ENCODE peak calls at places on chromosome 20, in seven cellular contexts. F is astrocyte of the cerebellum; Y is cardiac muscle cell; K is glutamatergic neuron; W is fibroblast of the aortic adventitia; X is CD4-positive, alpha-beta T cell; V is GM23338. H is an unnamed sample.

GRCh38 chr20:62708591-62709536 is at the start of gene NTSR1:
- DNase-seq in X (no peak), V (peak), Y (peak), F (no peak), W (peak), K (peak), H (peak)

GRCh38 chr20:52438326-52438963 is 246.9 kb upstream of the ZFP64 start:
- DNase-seq in K (no peak), W (no peak), X (no peak), F (no peak), Y (peak), V (peak), H (no peak)

GRCh38 chr20:53421343-53421742 is 172.3 kb downstream of the ZNF217 start:
- DNase-seq in K (no peak), F (no peak), Y (no peak), W (no peak), X (no peak), V (no peak), H (no peak)

GRCh38 chr20:63858393-63859165 is 2.7 kb upstream of the ABHD16B start:
- DNase-seq in V (peak), K (no peak), Y (peak), X (no peak), W (no peak), F (no peak), H (no peak)

GRCh38 chr20:2528671-2529070 is 7.7 kb upstream of the TMC2 start:
- DNase-seq in V (no peak), X (no peak), Y (no peak), K (no peak), W (no peak), F (no peak), H (no peak)

GRCh38 chr20:16308754-16309153 is 264.5 kb downstream of the KIF16B start:
- DNase-seq in X (no peak), W (no peak), K (no peak), F (no peak), Y (no peak), V (no peak), H (no peak)

GRCh38 chr20:21505810-21506530 is 7.9 kb downstream of the NKX2-2 start:
- DNase-seq in W (peak), F (no peak), X (peak), K (peak), Y (peak), V (peak), H (no peak)

GRCh38 chr20:19451591-19452295 is 239.3 kb downstream of the SLC24A3 start:
- DNase-seq in V (no peak), F (no peak), W (no peak), K (no peak), X (no peak), Y (peak), H (no peak)

GRCh38 chr20:12012241-12013222 is 94.8 kb downstream of the BTBD3 start:
- DNase-seq in W (peak), V (peak), X (no peak), Y (peak), F (peak), K (peak), H (peak)

GRCh38 chr20:62796699-62797491 is 622 bp downstream of the MRGBP start:
- DNase-seq in K (no peak), F (no peak), W (no peak), X (no peak), V (peak), Y (no peak), H (no peak)

GRCh38 chr20:41009960-41010359 is 18.7 kb upstream of the TOP1 start:
- DNase-seq in V (no peak), Y (no peak), W (peak), F (no peak), X (no peak), K (no peak), H (no peak)

GRCh38 chr20:33838035-33838864 is 27.1 kb downstream of the CHMP4B start:
- DNase-seq in K (no peak), F (no peak), V (no peak), W (no peak), Y (no peak), X (no peak), H (no peak)

GRCh38 chr20:21179796-21180195 is 53.9 kb downstream of the KIZ start:
- DNase-seq in K (no peak), X (no peak), Y (no peak), W (peak), V (no peak), F (no peak), H (no peak)

GRCh38 chr20:11529046-11529445 is 388.6 kb upstream of the BTBD3 start:
- DNase-seq in K (no peak), Y (no peak), W (no peak), F (no peak), X (no peak), V (no peak), H (no peak)

GRCh38 chr20:35699127-35699913 is at the start of the genes NFS1 and ROMO1:
- DNase-seq in X (peak), F (peak), W (peak), V (peak), Y (peak), K (peak), H (peak)
- TF ChIP-seq CTCF in X (peak), F (peak), W (peak), V (peak), Y (peak), K (no peak), H (peak)

DNA sequence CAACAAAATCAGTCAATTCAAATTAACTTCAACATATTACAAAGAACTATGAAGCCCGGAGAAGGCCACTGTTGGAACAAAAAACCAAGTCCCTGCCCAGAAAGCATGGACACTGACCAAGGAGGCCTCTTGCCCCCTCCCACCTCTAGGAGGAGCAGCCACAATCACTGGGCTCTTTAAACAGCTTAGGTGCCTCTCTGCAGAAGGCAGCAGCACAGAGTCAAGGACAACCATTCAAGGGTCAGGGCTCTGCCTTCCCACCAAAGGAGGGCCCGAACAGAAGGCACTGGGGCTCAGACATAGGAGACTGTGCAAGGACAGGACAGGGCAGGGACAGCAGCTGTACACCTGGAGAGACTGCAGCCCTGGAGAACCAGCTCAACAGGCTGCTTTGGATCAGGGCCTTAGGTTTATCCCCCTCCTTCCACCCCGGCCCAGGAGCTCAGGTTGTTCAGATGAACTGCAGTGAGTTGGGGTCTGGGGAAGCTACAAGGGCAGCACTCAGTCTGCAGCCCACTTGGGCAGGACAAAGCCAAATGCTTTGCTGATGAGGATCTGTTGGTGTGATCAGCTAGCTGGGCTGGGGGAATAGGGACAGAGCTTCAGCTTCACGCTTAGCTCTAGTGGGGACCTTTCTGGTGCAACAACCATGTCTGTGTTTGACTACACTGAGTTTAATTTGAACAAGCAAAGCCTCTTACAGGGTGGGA is 17.8 kb downstream of the TOMM34 start:
- DNase-seq in X (no peak), K (no peak), V (peak), F (no peak), Y (peak), W (no peak), H (no peak)
- TF ChIP-seq CTCF in X (no peak), K (no peak), V (peak), F (no peak), Y (no peak), W (no peak), H (no peak)

DNA sequence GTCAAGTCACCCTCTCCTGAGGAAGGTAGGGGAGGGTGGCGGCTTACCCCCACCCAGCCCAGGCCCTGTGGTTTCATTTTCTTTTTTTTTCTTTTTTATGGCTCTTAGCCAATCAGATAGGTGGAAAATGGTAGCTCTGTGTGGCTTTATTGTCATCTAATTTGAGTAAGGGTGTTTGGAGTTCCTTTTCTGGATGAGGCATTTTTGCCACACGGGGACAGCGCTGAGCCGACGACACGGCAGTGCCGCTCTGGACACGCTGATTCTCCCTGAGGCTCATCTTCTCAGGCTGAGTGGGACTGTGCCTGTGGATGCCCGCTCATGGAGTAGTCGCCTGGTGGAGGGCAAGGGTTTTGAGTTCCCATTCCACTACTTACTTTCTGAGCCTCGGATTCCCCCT is 37.6 kb upstream of the ANGPT4 start:
- DNase-seq in X (no peak), V (peak), F (no peak), W (no peak), K (peak), Y (peak), H (no peak)
- TF ChIP-seq CTCF in X (no peak), V (peak), F (peak), W (no peak), K (peak), Y (peak), H (peak)

DNA sequence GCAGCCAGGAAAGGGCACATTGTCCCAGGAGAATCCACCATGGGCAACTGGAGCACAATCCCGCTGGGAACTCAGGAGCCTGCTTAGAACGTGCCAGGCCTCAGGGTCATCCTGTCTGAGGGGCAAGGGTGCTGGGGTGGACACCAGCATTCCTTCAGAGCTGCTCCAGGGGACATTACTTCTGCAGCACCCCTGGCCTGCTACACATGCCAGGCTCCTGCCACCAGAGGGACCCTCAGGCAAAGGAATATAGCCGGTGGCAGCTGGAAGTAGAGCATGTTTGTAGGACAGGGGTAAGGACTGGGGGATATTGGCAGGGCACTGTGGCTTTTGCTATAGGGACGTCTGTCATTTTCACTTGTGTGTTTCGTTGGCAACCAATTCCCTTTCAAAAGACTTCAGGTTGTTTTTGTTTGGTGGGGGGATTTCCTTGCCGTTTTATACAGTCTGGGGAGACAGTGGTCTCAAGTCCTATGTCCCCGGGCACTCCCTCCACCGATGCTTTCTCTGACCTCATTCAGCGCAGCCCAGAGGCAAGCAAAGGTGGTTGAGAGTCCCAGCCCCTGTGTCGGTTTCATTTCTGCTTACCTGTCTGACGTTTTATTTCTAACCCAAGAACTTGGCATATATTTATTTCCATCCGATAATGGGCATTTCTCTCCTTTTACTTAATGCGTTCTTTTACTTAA is 130.8 kb downstream of the JPH2 start:
- DNase-seq in K (peak), X (peak), V (peak), Y (peak), F (no peak), W (no peak), H (no peak)
- TF ChIP-seq CTCF in K (peak), X (peak), V (peak), Y (peak), F (peak), W (peak), H (peak)

DNA sequence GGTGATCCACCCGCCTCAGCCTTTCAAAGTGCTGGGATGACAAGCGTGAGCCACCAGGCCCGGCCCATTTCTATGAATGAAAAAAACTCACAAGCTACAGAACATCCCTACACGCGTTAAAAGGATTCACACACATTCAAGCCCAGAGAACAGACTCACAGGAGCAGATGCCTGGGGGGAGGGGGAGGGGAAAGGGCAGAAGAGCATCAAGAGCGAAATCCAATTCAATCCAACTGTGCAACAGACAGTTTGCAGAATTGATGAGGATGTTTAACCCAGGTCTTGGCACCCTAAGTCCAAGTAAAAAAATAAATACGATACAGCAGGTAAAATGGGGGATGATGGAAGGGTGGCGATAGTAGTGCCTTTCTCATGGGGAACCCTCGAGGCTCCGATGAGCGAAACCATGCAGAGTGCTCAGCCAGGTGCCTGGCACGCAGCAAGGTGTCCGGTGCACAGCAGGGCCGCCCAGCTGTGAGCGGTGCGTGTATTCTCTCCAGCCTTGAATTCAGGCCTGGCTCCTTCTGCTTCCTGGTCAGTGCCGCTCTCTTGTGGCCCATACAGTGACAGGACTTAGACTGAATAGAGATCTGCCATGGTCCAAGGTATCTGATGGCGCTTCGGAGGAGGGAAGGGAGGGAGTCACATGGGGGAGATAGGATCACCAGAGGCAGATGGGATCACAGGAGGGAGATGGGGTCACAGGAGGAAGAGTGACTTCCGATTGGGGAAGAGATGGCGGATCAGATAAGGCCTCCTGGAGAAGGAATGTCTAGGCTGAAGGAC is 35.4 kb upstream of the ANGPT4 start:
- DNase-seq in W (no peak), K (peak), X (no peak), Y (no peak), F (no peak), V (no peak), H (no peak)
- TF ChIP-seq CTCF in W (no peak), K (no peak), X (no peak), Y (no peak), F (no peak), V (peak), H (no peak)

DNA sequence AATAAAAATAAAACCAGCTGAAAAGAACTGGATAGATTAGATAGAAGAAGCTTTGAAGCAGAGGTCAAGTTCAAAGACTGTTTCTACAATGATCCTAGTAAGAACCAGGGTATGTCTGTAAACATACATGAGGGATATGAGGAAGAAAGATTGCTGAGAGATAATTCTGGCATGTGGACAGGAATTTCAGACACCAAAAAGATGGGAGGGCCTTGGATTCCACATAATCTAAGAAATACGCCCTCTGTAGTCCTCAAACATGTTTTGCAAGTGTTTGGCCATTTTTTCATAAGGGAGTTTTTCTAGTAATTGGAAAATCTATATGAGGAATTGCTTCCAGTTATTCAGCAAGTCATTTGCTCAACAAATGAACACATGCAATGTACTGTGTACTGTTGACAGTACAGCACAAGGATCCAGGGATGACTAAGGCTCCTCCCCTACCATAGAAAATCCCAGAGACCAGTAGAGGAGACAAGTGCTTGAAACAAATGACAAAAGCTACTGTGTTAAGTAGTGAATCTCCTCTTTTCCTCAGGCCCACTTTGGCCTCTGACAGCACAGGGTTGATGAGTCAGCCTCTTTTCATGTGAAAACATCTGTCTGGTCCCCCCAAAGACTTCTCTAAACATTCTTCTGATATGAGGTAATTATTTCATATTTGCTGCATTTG is 795.9 kb downstream of the MAFB start:
- DNase-seq in Y (no peak), K (no peak), X (no peak), F (peak), W (no peak), V (peak), H (no peak)
- TF ChIP-seq CTCF in Y (no peak), K (no peak), X (no peak), F (peak), W (no peak), V (no peak), H (no peak)

GRCh38 chr20:57435498-57436222 is 44.5 kb downstream of the RBM38 start:
- DNase-seq in X (peak), Y (peak), K (no peak), V (peak), F (no peak), W (no peak), H (no peak)
- TF ChIP-seq CTCF in X (no peak), Y (no peak), K (no peak), V (peak), F (no peak), W (no peak), H (no peak)

GRCh38 chr20:38453941-38454340 is 18.7 kb upstream of the RALGAPB start:
- DNase-seq in X (no peak), F (no peak), Y (no peak), V (no peak), W (no peak), K (no peak), H (no peak)
- TF ChIP-seq CTCF in X (no peak), F (no peak), Y (no peak), V (no peak), W (no peak), K (no peak), H (no peak)

DNA sequence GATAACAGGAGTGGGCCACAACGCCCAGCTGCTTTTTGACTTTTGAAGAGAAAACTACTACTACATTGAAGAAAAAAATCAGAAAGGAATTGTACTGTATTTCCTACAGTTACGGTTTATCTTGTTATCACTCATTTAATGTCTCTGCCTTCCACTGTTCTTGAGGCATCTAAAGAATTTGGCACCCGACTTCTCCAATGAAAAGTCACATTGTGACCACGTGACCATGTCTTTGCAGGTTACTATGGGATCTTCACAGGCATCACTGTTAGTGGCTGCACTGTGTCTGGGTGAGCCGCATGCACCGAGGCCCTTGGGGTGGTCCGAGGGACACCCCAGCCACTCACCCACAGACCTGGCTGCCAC is 26.8 kb downstream of the RRBP1 start:
- DNase-seq in F (no peak), X (no peak), V (peak), K (no peak), W (peak), Y (no peak), H (no peak)
- TF ChIP-seq CTCF in F (no peak), X (peak), V (no peak), K (no peak), W (no peak), Y (no peak), H (no peak)

GRCh38 chr20:17682103-17682888 is at the start of gene RRBP1:
- DNase-seq in K (peak), V (peak), Y (peak), X (peak), W (peak), F (peak), H (peak)
- TF ChIP-seq CTCF in K (peak), V (peak), Y (peak), X (peak), W (peak), F (peak), H (peak)

H was measured in D721Med.